ENCODE peak calls at places on chromosomes 7 and 10, in four cellular contexts. D is HepG2, W is endothelial cell of umbilical vein, I is H1. Z is an unnamed sample.

GRCh38 chr10:95500649-95501048 is 60.5 kb downstream of the SORBS1 start:
- DNase-seq in D (no peak), W (no peak), I (no peak), Z (no peak)

GRCh38 chr10:30433286-30433778 is 652 bp upstream of the MAP3K8 start:
- DNase-seq in D (peak), W (peak), I (no peak), Z (no peak)

GRCh38 chr7:5692845-5693278 is 88.6 kb downstream of the RNF216 start:
- DNase-seq in D (no peak), W (peak), I (no peak), Z (no peak)

GRCh38 chr7:22359156-22359697 is 2.3 kb upstream of the RAPGEF5 start:
- DNase-seq in D (peak), W (no peak), I (no peak), Z (no peak)

GRCh38 chr7:1060315-1061080 is 16.2 kb downstream of the GPR146 start:
- DNase-seq in D (no peak), W (peak), I (no peak), Z (no peak)

GRCh38 chr7:2114052-2114451 is 118.7 kb downstream of the MAD1L1 start:
- DNase-seq in D (no peak), W (no peak), I (no peak), Z (no peak)

GRCh38 chr7:134886353-134887057 is 99.8 kb upstream of the AGBL3 start:
- DNase-seq in D (peak), W (peak), I (no peak), Z (no peak)

GRCh38 chr7:135385209-135385608 is 124.7 kb downstream of the CNOT4 start:
- DNase-seq in D (no peak), W (no peak), I (no peak), Z (no peak)

GRCh38 chr10:52658112-52658511 is 114.5 kb downstream of the MBL2 start:
- DNase-seq in D (no peak), W (no peak), I (no peak), Z (no peak)

DNA sequence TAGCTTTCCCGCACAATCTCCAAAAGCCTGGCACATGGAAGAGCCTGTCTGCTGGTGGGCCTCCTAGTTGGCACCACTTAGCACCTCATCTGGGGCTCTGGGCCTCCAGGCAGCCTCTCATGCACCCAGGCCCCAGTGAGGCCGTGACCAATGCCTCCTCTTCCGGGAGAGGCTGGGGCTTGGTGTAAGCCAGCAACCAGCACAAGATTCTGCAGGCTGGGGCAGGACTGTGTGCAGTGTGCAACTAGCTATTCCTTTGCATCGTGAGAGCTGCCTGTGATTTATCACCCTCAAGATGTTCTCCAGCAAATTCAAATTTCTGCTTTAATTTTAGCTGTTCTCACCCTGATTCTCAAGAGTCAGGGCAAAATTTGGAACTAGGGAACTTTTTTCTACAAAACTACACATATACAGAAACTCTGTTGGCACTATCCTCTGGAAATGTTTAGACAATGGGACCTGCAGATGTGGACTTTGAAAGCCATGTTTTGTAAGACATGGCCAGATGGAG is 603.7 kb upstream of the MKI67 start:
- DNase-seq in D (no peak), W (no peak), I (no peak), Z (no peak)
- H3K9ac ChIP-seq in D (no peak), W (no peak), I (no peak), Z (no peak)

GRCh38 chr10:12844796-12845524 is 156.6 kb downstream of the CCDC3 start:
- DNase-seq in D (peak), W (peak), I (no peak), Z (no peak)

GRCh38 chr10:12847361-12847975 is 154.0 kb downstream of the CCDC3 start:
- DNase-seq in D (no peak), W (no peak), I (peak), Z (no peak)

GRCh38 chr10:12849351-12850181 is 151.9 kb downstream of the CCDC3 start:
- DNase-seq in D (no peak), W (peak), I (no peak), Z (no peak)

GRCh38 chr10:12848439-12849173 is 152.9 kb downstream of the CCDC3 start:
- DNase-seq in D (no peak), W (no peak), I (no peak), Z (no peak)

DNA sequence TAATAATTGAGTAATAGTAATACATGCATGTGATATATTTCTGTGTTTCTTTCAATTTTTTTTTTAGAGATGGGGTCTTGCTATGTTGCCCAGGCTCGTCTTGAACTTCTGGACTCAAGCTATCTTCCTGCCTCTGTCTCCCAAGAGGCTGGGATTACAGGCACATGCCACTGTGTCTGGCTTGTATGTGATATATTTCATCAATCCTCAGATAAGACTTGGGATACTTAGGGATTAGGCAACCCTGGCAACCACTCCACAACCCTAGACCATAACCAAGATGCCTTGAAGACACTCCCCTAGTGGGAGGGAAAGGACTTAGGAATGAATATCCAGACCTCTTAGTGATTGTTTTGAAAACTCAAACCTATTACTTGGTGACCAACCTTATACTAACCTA is 154.8 kb downstream of the CCDC3 start:
- DNase-seq in D (no peak), W (no peak), I (no peak), Z (no peak)
- TF ChIP-seq POLR2AphosphoS5 in D (no peak), W (no peak), I (no peak), Z (no peak)

DNA sequence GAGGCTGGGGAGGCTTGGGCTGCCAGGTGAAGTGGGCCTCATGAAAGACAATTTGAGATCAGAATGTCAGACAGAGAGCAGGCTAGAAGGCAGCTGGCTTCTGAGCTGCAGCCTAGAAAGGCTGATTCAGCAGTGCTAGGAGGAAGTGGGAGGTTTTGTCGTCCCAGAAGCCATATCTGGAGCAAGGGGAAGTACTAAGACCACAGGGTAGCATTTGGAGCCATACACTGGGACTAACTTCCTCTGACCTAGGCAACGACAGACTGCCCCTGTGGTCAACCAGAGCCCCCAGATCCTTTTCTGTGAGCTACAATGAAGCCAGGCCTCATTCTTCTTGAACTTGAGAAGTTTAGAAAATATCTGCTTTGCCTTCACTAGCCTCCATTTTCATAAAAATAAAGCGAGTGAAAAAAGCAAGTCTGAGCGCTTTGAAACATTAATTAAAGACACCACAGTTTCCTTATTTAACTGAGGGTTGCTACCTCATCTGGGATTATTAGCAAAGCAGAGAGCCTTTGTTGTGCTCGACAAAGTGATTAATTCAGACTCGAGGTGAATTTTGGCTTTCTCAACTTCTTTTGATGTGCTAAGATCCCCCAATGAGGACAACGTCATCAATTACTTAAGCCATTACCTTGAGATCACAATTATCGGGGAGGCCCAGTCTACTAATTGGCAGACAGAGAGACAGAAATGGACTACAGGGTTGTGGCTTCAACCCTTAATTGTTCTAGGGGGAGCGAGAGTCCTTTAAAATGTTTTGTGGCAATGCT is 26.6 kb downstream of the TBXAS1 start:
- DNase-seq in D (no peak), W (no peak), I (no peak), Z (no peak)
- H3K9ac ChIP-seq in D (no peak), W (no peak), I (no peak), Z (no peak)

GRCh38 chr10:120414946-120415345 is 42.1 kb upstream of the PLPP4 start:
- DNase-seq in D (no peak), W (no peak), I (no peak), Z (no peak)

GRCh38 chr10:120420421-120420820 is 36.6 kb upstream of the PLPP4 start:
- DNase-seq in D (no peak), W (no peak), I (no peak), Z (no peak)

GRCh38 chr10:120421250-120421649 is 35.8 kb upstream of the PLPP4 start:
- DNase-seq in D (no peak), W (no peak), I (no peak), Z (no peak)

DNA sequence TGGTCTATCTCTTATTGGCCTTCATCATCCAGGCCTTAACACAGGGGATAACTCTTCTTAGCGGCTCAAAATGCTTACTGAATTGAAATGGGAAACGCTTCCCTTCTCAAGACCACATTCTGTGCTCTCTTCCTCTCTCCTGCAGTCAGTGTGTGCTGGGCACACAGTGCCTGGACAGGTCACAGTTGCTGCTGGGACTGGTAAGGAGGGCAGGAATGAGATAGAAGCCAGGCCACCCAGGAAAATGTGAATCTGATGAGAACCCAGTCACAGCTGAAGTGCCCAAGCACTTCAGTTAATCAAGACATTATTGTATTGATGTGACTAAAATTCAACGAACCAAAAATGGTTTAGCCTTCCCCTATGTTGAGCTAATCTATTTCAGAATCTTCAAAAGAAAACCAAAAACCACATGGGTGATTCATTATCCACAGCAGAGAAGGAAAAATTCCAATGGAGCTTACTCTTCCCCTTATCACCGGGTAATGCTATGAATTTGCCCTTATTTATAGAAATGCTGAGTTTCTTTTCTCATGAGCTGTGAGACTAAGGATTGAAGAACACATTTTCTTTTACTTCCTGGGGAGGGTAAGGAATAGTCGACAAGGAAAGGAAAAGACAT is 41.2 kb upstream of the PLPP4 start:
- DNase-seq in D (no peak), W (peak), I (no peak), Z (no peak)
- TF ChIP-seq POLR2AphosphoS5 in D (no peak), W (peak), I (no peak), Z (no peak)